ENCODE peak calls at places on chromosomes 16 and 17, in eight cellular contexts. Z is amniotic stem cell, N is A549, B is psoas muscle, H is iPS-NIHi11, O is thoracic aorta, Q is type B pancreatic cell, L is cardiac fibroblast. C is an unnamed sample.

GRCh38 chr16:53753431-53753830 is 49.5 kb downstream of the FTO start:
- DNase-seq in B (no peak), H (no peak), Q (no peak), Z (no peak), L (no peak), O (no peak), N (no peak), C (no peak)

GRCh38 chr17:73591278-73592078 is 52.8 kb downstream of the SDK2 start:
- DNase-seq in H (no peak), L (no peak), O (no peak), Q (no peak), Z (no peak), N (no peak), B (no peak), C (no peak)

GRCh38 chr17:83152745-83153611 is 73.6 kb downstream of the METRNL start:
- DNase-seq in H (no peak), Z (no peak), B (peak; percentile 67), O (no peak), Q (peak; percentile 67), L (no peak), N (no peak), C (no peak)

GRCh38 chr17:2107506-2107905 is 52.6 kb downstream of the HIC1 start:
- DNase-seq in N (no peak), O (no peak), L (no peak), Q (no peak), Z (no peak), B (no peak), H (no peak), C (peak; percentile 57)

GRCh38 chr17:36072431-36073121 is 8.5 kb downstream of the CCL18 start:
- DNase-seq in H (peak; percentile 88), Z (no peak), N (peak; percentile 70), O (no peak), B (peak; percentile 22), L (peak; percentile 40), Q (no peak), C (no peak)

GRCh38 chr16:1188781-1189189 is 35.9 kb downstream of the CACNA1H start:
- DNase-seq in H (peak; percentile 94), Q (peak; percentile 82), N (no peak), B (peak; percentile 42), Z (no peak), O (no peak), L (peak; percentile 34), C (peak; percentile 58)

GRCh38 chr17:61862975-61863800 is at the start of gene BRIP1:
- DNase-seq in O (peak; percentile 80), H (peak; percentile 96), Z (peak; percentile 93), B (peak; percentile 90), L (peak; percentile 94), N (peak; percentile 98), Q (peak; percentile 89), C (peak; percentile 91)

GRCh38 chr16:8920676-8921625 is 38.8 kb downstream of the LITAFD start:
- DNase-seq in O (no peak), N (no peak), H (no peak), Q (no peak), B (no peak), Z (no peak), L (no peak), C (no peak)

GRCh38 chr16:2769675-2770056 is 7.4 kb downstream of the ELOB start:
- DNase-seq in B (no peak), N (no peak), Q (no peak), Z (no peak), H (no peak), O (no peak), L (peak; percentile 70), C (no peak)

GRCh38 chr17:50093246-50093645 is 1.9 kb upstream of the PDK2 start:
- DNase-seq in H (no peak), Q (no peak), N (no peak), O (no peak), Z (no peak), L (no peak), B (no peak), C (no peak)

GRCh38 chr16:67648088-67648763 is 3.3 kb downstream of the CARMIL2 start:
- DNase-seq in O (no peak), Q (no peak), H (peak; percentile 65), N (no peak), Z (no peak), L (no peak), B (no peak), C (no peak)

GRCh38 chr16:88340755-88341150 is 42.0 kb upstream of the ZNF469 start:
- DNase-seq in O (no peak), Q (no peak), H (no peak), B (no peak), Z (no peak), L (no peak), N (no peak), C (no peak)

GRCh38 chr16:69498926-69499325 is 66.8 kb upstream of the NFAT5 start:
- DNase-seq in O (no peak), Q (no peak), L (no peak), N (no peak), B (no peak), H (no peak), Z (no peak), C (no peak)

GRCh38 chr17:77564278-77564920 is 394.1 kb upstream of the TNRC6C start:
- DNase-seq in H (no peak), O (no peak), Z (no peak), Q (no peak), L (no peak), B (no peak), N (no peak), C (no peak)

GRCh38 chr16:54285414-54286066 is 1.0 kb downstream of the IRX3 start:
- DNase-seq in Q (peak; percentile 71), B (no peak), L (peak; percentile 70), N (no peak), O (no peak), Z (no peak), H (no peak), C (peak; percentile 37)

GRCh38 chr17:73142763-73143395 is 21.9 kb upstream of the SSTR2 start:
- DNase-seq in N (no peak), O (no peak), Q (no peak), B (no peak), L (peak; percentile 73), Z (no peak), H (no peak), C (no peak)

GRCh38 chr16:10114411-10114810 is 67.8 kb downstream of the GRIN2A start:
- DNase-seq in Q (no peak), O (no peak), Z (no peak), L (peak; percentile 36), H (no peak), B (peak; percentile 29), N (no peak), C (no peak)

GRCh38 chr17:64281962-64282752 is 19.1 kb upstream of the TEX2 start:
- DNase-seq in H (peak; percentile 70), B (peak; percentile 37), N (peak; percentile 68), Z (peak; percentile 40), Q (no peak), O (no peak), L (peak; percentile 88), C (peak; percentile 63)

GRCh38 chr17:53996131-53996530 is 173.4 kb downstream of the KIF2B start:
- DNase-seq in N (no peak), O (no peak), B (no peak), L (no peak), H (no peak), Z (no peak), Q (no peak), C (no peak)

GRCh38 chr16:58654456-58655214 is 25.0 kb upstream of the CNOT1 start:
- DNase-seq in N (no peak), H (no peak), Z (no peak), L (no peak), Q (no peak), O (no peak), B (no peak), C (no peak)

GRCh38 chr16:56401482-56401881 is 23.9 kb downstream of the AMFR start:
- DNase-seq in Z (no peak), O (no peak), Q (no peak), B (peak; percentile 46), N (peak; percentile 48), H (peak; percentile 48), L (no peak), C (no peak)

GRCh38 chr16:1862394-1862793 is 9.6 kb downstream of the MEIOB start:
- DNase-seq in N (no peak), O (no peak), L (no peak), H (no peak), B (no peak), Q (no peak), Z (no peak), C (no peak)

GRCh38 chr17:58289869-58290268 is 9.1 kb upstream of the MPO start:
- DNase-seq in O (no peak), Q (peak; percentile 34), N (no peak), L (no peak), Z (no peak), H (peak; percentile 4), B (no peak), C (no peak)

GRCh38 chr16:66905633-66906539 is 12.8 kb downstream of the CDH16 start:
- DNase-seq in L (no peak), H (peak; percentile 84), B (no peak), O (no peak), N (no peak), Z (no peak), Q (no peak), C (no peak)

GRCh38 chr17:19327039-19327776 is 35.3 kb downstream of the B9D1 start:
- DNase-seq in O (no peak), L (peak; percentile 92), Q (no peak), N (peak; percentile 62), B (no peak), H (no peak), Z (peak; percentile 10), C (peak; percentile 11)

GRCh38 chr16:9280067-9280466 is 188.6 kb downstream of the HAPSTR1 start:
- DNase-seq in B (no peak), Z (no peak), N (no peak), L (no peak), O (no peak), Q (no peak), H (no peak), C (no peak)

GRCh38 chr17:72697602-72698146 is 394.8 kb downstream of the SLC39A11 start:
- DNase-seq in L (no peak), O (no peak), Z (no peak), Q (no peak), H (no peak), B (no peak), N (no peak), C (no peak)

GRCh38 chr16:58042001-58042885 is 16.7 kb downstream of the MMP15 start:
- DNase-seq in Z (no peak), B (no peak), Q (no peak), H (no peak), O (no peak), L (no peak), N (no peak), C (no peak)

GRCh38 chr17:77736207-77736600 is 222.3 kb upstream of the TNRC6C start:
- DNase-seq in B (no peak), H (peak; percentile 50), O (no peak), L (no peak), Z (no peak), Q (peak; percentile 68), N (no peak), C (no peak)

GRCh38 chr17:9932481-9932880 is 27.4 kb upstream of the RCVRN start:
- DNase-seq in L (no peak), B (no peak), N (no peak), H (no peak), Z (no peak), O (no peak), Q (no peak), C (no peak)